ENCODE peak calls at places on chromosomes 12 and 14, in five cellular contexts. O is cortex of kidney, I is nucleus accumbens, C is heart left ventricle, Q is GM10248. D is an unnamed sample.

GRCh38 chr12:12537421-12537820 is 25.2 kb downstream of the DUSP16 start:
- DNase-seq in O (no peak), I (no peak), C (no peak), Q (no peak), D (no peak)

GRCh38 chr14:99062772-99063418 is 209.1 kb downstream of the BCL11B start:
- DNase-seq in O (no peak), I (no peak), C (no peak), Q (no peak), D (no peak)

GRCh38 chr12:121515615-121516014 is 65.2 kb downstream of the KDM2B start:
- DNase-seq in O (no peak), I (no peak), C (no peak), Q (no peak), D (no peak)

GRCh38 chr14:104315169-104315568 is 176.8 kb downstream of the KIF26A start:
- DNase-seq in O (no peak), I (no peak), C (no peak), Q (no peak), D (no peak)

GRCh38 chr12:130026608-130027176 is 122.9 kb upstream of the TMEM132D start:
- DNase-seq in O (no peak), I (no peak), C (no peak), Q (no peak), D (peak)

GRCh38 chr12:8947737-8948136 is 1.7 kb downstream of the M6PR start:
- DNase-seq in O (no peak), I (no peak), C (no peak), Q (no peak), D (no peak)

GRCh38 chr14:74582910-74583581 is 29.0 kb downstream of the LTBP2 start:
- DNase-seq in O (no peak), I (no peak), C (peak), Q (no peak), D (no peak)

GRCh38 chr14:82725188-82725587 is 1191.5 kb upstream of the SEL1L start:
- DNase-seq in O (no peak), I (no peak), C (no peak), Q (no peak), D (no peak)

GRCh38 chr14:20460458-20461229 is 590 bp downstream of the PIP4P1 start:
- DNase-seq in O (no peak), I (no peak), C (no peak), Q (no peak), D (no peak)

GRCh38 chr12:54631988-54632728 is 2.5 kb downstream of the LACRT start:
- DNase-seq in O (no peak), I (no peak), C (no peak), Q (no peak), D (no peak)

GRCh38 chr14:67251573-67252226 is 10.5 kb downstream of the PALS1 start:
- DNase-seq in O (no peak), I (no peak), C (no peak), Q (no peak), D (no peak)

GRCh38 chr12:74401966-74402365 is 135.7 kb upstream of the ATXN7L3B start:
- DNase-seq in O (no peak), I (no peak), C (no peak), Q (no peak), D (no peak)

GRCh38 chr12:5960783-5961182 is 15.7 kb upstream of the ANO2 start:
- DNase-seq in O (no peak), I (no peak), C (no peak), Q (no peak), D (no peak)

GRCh38 chr12:49920915-49921286 is 17.2 kb upstream of the FAIM2 start:
- DNase-seq in O (no peak), I (no peak), C (no peak), Q (no peak), D (no peak)

GRCh38 chr12:40225984-40226602 is 1.3 kb downstream of the LRRK2 start:
- DNase-seq in O (no peak), I (no peak), C (no peak), Q (peak), D (no peak)

GRCh38 chr12:82842480-82842879 is 155.8 kb downstream of the TMTC2 start:
- DNase-seq in O (no peak), I (no peak), C (no peak), Q (no peak), D (no peak)

GRCh38 chr12:3992945-3993344 is 119.7 kb upstream of the PARP11 start:
- DNase-seq in O (no peak), I (no peak), C (no peak), Q (no peak), D (no peak)

GRCh38 chr12:124742111-124742510 is 121.6 kb downstream of the SCARB1 start:
- DNase-seq in O (no peak), I (no peak), C (no peak), Q (no peak), D (no peak)

GRCh38 chr12:4745249-4745648 is 25.0 kb downstream of the GALNT8 start:
- DNase-seq in O (no peak), I (no peak), C (no peak), Q (no peak), D (no peak)

GRCh38 chr14:99626041-99626648 is 18.8 kb upstream of the HHIPL1 start:
- DNase-seq in O (no peak), I (no peak), C (no peak), Q (no peak), D (no peak)

GRCh38 chr14:67166450-67166853 is 22.8 kb upstream of the GARIN2 start:
- DNase-seq in O (no peak), I (no peak), C (no peak), Q (peak), D (no peak)

GRCh38 chr12:120598674-120599463 is 17.7 kb upstream of the POP5 start:
- DNase-seq in O (no peak), I (no peak), C (no peak), Q (no peak), D (no peak)

GRCh38 chr14:36660736-36661505 is 739 bp upstream of the PAX9 start:
- DNase-seq in O (no peak), I (no peak), C (no peak), Q (peak), D (no peak)

GRCh38 chr14:90489916-90490726 is 93.3 kb downstream of the CALM1 start:
- DNase-seq in O (no peak), I (no peak), C (no peak), Q (peak), D (peak)

GRCh38 chr14:106694638-106695393 is 1168.4 kb downstream of the TMEM121 start:
- DNase-seq in O (no peak), I (no peak), C (no peak), Q (peak), D (no peak)

GRCh38 chr12:75917083-75917482 is 114.5 kb downstream of the PHLDA1 start:
- DNase-seq in O (no peak), I (no peak), C (no peak), Q (no peak), D (no peak)

GRCh38 chr14:73762375-73762822 is 48.2 kb upstream of the PNMA1 start:
- DNase-seq in O (no peak), I (no peak), C (no peak), Q (peak), D (no peak)

GRCh38 chr12:109461049-109461845 is 15.9 kb downstream of the KCTD10 start:
- DNase-seq in O (no peak), I (no peak), C (no peak), Q (peak), D (no peak)

GRCh38 chr12:130650131-130650530 is 66.0 kb downstream of the RIMBP2 start:
- DNase-seq in O (no peak), I (no peak), C (no peak), Q (no peak), D (no peak)

GRCh38 chr14:92529895-92530294 is 16.3 kb downstream of the RIN3 start:
- DNase-seq in O (no peak), I (no peak), C (no peak), Q (no peak), D (no peak)

GRCh38 chr14:44316647-44317432 is 190.2 kb downstream of the FSCB start:
- DNase-seq in O (no peak), I (no peak), C (no peak), Q (no peak), D (peak)

GRCh38 chr12:65892905-65893304 is 68.6 kb downstream of the HMGA2 start:
- DNase-seq in O (no peak), I (no peak), C (no peak), Q (no peak), D (no peak)

GRCh38 chr12:53023-53734 is 13.4 kb upstream of the IQSEC3 start:
- DNase-seq in O (no peak), I (no peak), C (no peak), Q (no peak), D (no peak)

D was measured in occipital lobe.